ENCODE peak calls at places on chromosomes 7 and 10, in nine cellular contexts. One of them, this sample, is unnamed.

GRCh38 chr7:134374791-134375190 is 58.1 kb upstream of the SLC35B4 start:
- DNase-seq in SK-N-SH: no peak
- DNase-seq in upper lobe of left lung: no peak
- DNase-seq in pancreas: no peak
- DNase-seq in lower lobe of right lung: no peak
- DNase-seq in lung: no peak
- DNase-seq in testis: no peak
- DNase-seq in tibial artery: no peak
- DNase-seq in body of pancreas: no peak
- DNase-seq in this sample: no peak

GRCh38 chr10:127150136-127150535 is 46.3 kb downstream of the INSYN2A start:
- DNase-seq in tibial artery: no peak
- DNase-seq in testis: no peak
- DNase-seq in pancreas: no peak
- DNase-seq in SK-N-SH: no peak
- DNase-seq in lower lobe of right lung: no peak
- DNase-seq in upper lobe of left lung: no peak
- DNase-seq in body of pancreas: no peak
- DNase-seq in lung: no peak
- DNase-seq in this sample: no peak

GRCh38 chr10:93702278-93703001 is at the start of gene FRA10AC1:
- DNase-seq in lower lobe of right lung: peak
- DNase-seq in SK-N-SH: peak
- DNase-seq in lung: peak
- DNase-seq in upper lobe of left lung: peak
- DNase-seq in testis: peak
- DNase-seq in tibial artery: peak
- DNase-seq in pancreas: peak
- DNase-seq in body of pancreas: peak
- DNase-seq in this sample: peak

GRCh38 chr7:99837649-99838361 is 10.0 kb downstream of the CYP3A43 start:
- DNase-seq in lung: no peak
- DNase-seq in pancreas: no peak
- DNase-seq in tibial artery: no peak
- DNase-seq in lower lobe of right lung: no peak
- DNase-seq in SK-N-SH: no peak
- DNase-seq in upper lobe of left lung: no peak
- DNase-seq in testis: no peak
- DNase-seq in body of pancreas: no peak
- DNase-seq in this sample: no peak

GRCh38 chr10:124538669-124539068 is 77.0 kb downstream of the LHPP start:
- DNase-seq in SK-N-SH: no peak
- DNase-seq in pancreas: no peak
- DNase-seq in upper lobe of left lung: no peak
- DNase-seq in tibial artery: no peak
- DNase-seq in lower lobe of right lung: no peak
- DNase-seq in body of pancreas: no peak
- DNase-seq in testis: no peak
- DNase-seq in lung: no peak
- DNase-seq in this sample: no peak

GRCh38 chr10:70578371-70578947 is 24.1 kb downstream of the PRF1 start:
- DNase-seq in lung: no peak
- DNase-seq in body of pancreas: no peak
- DNase-seq in testis: no peak
- DNase-seq in pancreas: no peak
- DNase-seq in upper lobe of left lung: no peak
- DNase-seq in SK-N-SH: no peak
- DNase-seq in lower lobe of right lung: no peak
- DNase-seq in tibial artery: no peak
- DNase-seq in this sample: no peak

GRCh38 chr10:71837085-71837827 is 13.8 kb downstream of the PSAP start:
- DNase-seq in pancreas: no peak
- DNase-seq in SK-N-SH: peak
- DNase-seq in tibial artery: no peak
- DNase-seq in body of pancreas: no peak
- DNase-seq in lower lobe of right lung: no peak
- DNase-seq in testis: no peak
- DNase-seq in lung: no peak
- DNase-seq in upper lobe of left lung: no peak
- DNase-seq in this sample: no peak

GRCh38 chr10:15738237-15738928 is 18.7 kb upstream of the ITGA8 start:
- DNase-seq in tibial artery: no peak
- DNase-seq in upper lobe of left lung: no peak
- DNase-seq in lower lobe of right lung: no peak
- DNase-seq in testis: peak
- DNase-seq in pancreas: no peak
- DNase-seq in body of pancreas: no peak
- DNase-seq in SK-N-SH: no peak
- DNase-seq in lung: no peak
- DNase-seq in this sample: no peak

GRCh38 chr10:98667081-98667480 is 220.3 kb upstream of the HPS1 start:
- DNase-seq in upper lobe of left lung: no peak
- DNase-seq in pancreas: no peak
- DNase-seq in lower lobe of right lung: no peak
- DNase-seq in lung: no peak
- DNase-seq in body of pancreas: no peak
- DNase-seq in SK-N-SH: no peak
- DNase-seq in tibial artery: no peak
- DNase-seq in testis: no peak
- DNase-seq in this sample: no peak

GRCh38 chr10:10687751-10688150 is 329.9 kb upstream of the CELF2 start:
- DNase-seq in tibial artery: no peak
- DNase-seq in pancreas: no peak
- DNase-seq in testis: no peak
- DNase-seq in body of pancreas: no peak
- DNase-seq in SK-N-SH: no peak
- DNase-seq in upper lobe of left lung: no peak
- DNase-seq in lung: no peak
- DNase-seq in lower lobe of right lung: no peak
- DNase-seq in this sample: no peak

GRCh38 chr10:33974976-33975478 is 640.6 kb upstream of the NRP1 start:
- DNase-seq in SK-N-SH: no peak
- DNase-seq in lower lobe of right lung: no peak
- DNase-seq in testis: no peak
- DNase-seq in upper lobe of left lung: no peak
- DNase-seq in pancreas: no peak
- DNase-seq in tibial artery: no peak
- DNase-seq in body of pancreas: peak
- DNase-seq in lung: no peak
- DNase-seq in this sample: no peak

GRCh38 chr7:1087952-1088920 is at the start of gene GPER1:
- DNase-seq in upper lobe of left lung: peak
- DNase-seq in body of pancreas: peak
- DNase-seq in lower lobe of right lung: peak
- DNase-seq in testis: peak
- DNase-seq in lung: peak
- DNase-seq in SK-N-SH: peak
- DNase-seq in tibial artery: peak
- DNase-seq in pancreas: peak
- DNase-seq in this sample: peak

GRCh38 chr10:3239066-3239919 is 66.7 kb upstream of the PITRM1 start:
- DNase-seq in SK-N-SH: peak
- DNase-seq in upper lobe of left lung: peak
- DNase-seq in testis: peak
- DNase-seq in lung: peak
- DNase-seq in lower lobe of right lung: peak
- DNase-seq in tibial artery: peak
- DNase-seq in pancreas: peak
- DNase-seq in body of pancreas: peak
- DNase-seq in this sample: no peak

GRCh38 chr10:88525371-88526079 is 57.6 kb downstream of the RNLS start:
- DNase-seq in SK-N-SH: no peak
- DNase-seq in tibial artery: no peak
- DNase-seq in pancreas: no peak
- DNase-seq in testis: no peak
- DNase-seq in lower lobe of right lung: no peak
- DNase-seq in body of pancreas: peak
- DNase-seq in upper lobe of left lung: no peak
- DNase-seq in lung: peak
- DNase-seq in this sample: no peak

GRCh38 chr7:36760856-36761762 is 36.8 kb upstream of the AOAH start:
- DNase-seq in testis: no peak
- DNase-seq in lung: no peak
- DNase-seq in body of pancreas: no peak
- DNase-seq in SK-N-SH: no peak
- DNase-seq in pancreas: no peak
- DNase-seq in upper lobe of left lung: no peak
- DNase-seq in lower lobe of right lung: no peak
- DNase-seq in tibial artery: no peak
- DNase-seq in this sample: no peak

GRCh38 chr7:27108390-27109127 is 6.1 kb upstream of the HOXA2 start:
- DNase-seq in SK-N-SH: no peak
- DNase-seq in upper lobe of left lung: peak
- DNase-seq in lower lobe of right lung: peak
- DNase-seq in lung: no peak
- DNase-seq in body of pancreas: peak
- DNase-seq in testis: no peak
- DNase-seq in tibial artery: no peak
- DNase-seq in pancreas: no peak
- DNase-seq in this sample: no peak

GRCh38 chr10:95327367-95327766 is 36.6 kb upstream of the PDLIM1 start:
- DNase-seq in lung: peak
- DNase-seq in upper lobe of left lung: no peak
- DNase-seq in tibial artery: peak
- DNase-seq in testis: no peak
- DNase-seq in body of pancreas: peak
- DNase-seq in SK-N-SH: peak
- DNase-seq in pancreas: no peak
- DNase-seq in lower lobe of right lung: peak
- DNase-seq in this sample: no peak

GRCh38 chr10:11331706-11332105 is 279.7 kb downstream of the USP6NL start:
- DNase-seq in SK-N-SH: no peak
- DNase-seq in pancreas: no peak
- DNase-seq in body of pancreas: no peak
- DNase-seq in testis: no peak
- DNase-seq in lung: no peak
- DNase-seq in lower lobe of right lung: no peak
- DNase-seq in tibial artery: no peak
- DNase-seq in upper lobe of left lung: no peak
- DNase-seq in this sample: no peak

DNA sequence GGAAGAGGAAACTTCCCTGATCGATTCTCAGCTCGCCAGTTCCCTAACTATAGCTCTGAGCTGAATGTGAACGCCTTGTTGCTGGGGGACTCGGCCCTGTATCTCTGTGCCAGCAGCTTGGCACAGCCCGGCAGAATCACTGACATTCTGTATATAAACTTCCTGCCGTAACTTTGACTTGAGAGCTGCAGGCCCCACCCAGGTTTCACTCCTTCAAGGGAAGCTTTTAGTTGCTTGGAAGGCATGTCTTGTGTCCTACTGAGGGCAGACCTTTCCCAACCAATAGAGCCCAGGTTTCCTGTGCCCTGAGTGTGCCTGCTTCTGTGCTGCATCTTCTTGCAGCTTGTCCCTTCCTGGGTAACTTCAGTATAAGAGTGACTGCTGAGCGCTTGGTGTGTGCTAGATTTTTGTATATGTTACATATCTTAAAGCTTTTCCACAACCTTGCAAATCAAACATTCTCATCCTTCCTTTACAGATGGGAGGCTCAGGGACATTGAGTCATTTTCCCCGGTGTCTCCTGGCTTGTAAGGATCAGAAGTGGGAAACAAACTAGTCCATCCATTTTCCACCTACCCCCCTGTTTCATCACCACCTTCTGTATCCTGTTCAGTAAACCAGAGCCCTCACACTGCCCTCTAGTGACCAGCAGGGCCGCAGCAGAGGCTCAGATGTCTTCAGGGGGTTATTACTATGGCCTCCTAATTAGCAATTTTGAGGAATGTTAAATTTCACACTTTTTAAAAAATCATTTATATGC is 225.2 kb upstream of the PRSS58 start:
- DNase-seq in lower lobe of right lung: no peak
- DNase-seq in upper lobe of left lung: no peak
- DNase-seq in lung: no peak
- DNase-seq in SK-N-SH: peak
- DNase-seq in tibial artery: peak
- DNase-seq in testis: peak
- DNase-seq in pancreas: no peak
- DNase-seq in body of pancreas: peak
- DNase-seq in this sample: no peak
- TF ChIP-seq CTCF in lower lobe of right lung: peak
- TF ChIP-seq CTCF in upper lobe of left lung: peak
- TF ChIP-seq CTCF in lung: no peak
- TF ChIP-seq CTCF in SK-N-SH: peak
- TF ChIP-seq CTCF in tibial artery: peak
- TF ChIP-seq CTCF in testis: no peak
- TF ChIP-seq CTCF in pancreas: peak
- TF ChIP-seq CTCF in body of pancreas: peak
- TF ChIP-seq CTCF in this sample: peak

DNA sequence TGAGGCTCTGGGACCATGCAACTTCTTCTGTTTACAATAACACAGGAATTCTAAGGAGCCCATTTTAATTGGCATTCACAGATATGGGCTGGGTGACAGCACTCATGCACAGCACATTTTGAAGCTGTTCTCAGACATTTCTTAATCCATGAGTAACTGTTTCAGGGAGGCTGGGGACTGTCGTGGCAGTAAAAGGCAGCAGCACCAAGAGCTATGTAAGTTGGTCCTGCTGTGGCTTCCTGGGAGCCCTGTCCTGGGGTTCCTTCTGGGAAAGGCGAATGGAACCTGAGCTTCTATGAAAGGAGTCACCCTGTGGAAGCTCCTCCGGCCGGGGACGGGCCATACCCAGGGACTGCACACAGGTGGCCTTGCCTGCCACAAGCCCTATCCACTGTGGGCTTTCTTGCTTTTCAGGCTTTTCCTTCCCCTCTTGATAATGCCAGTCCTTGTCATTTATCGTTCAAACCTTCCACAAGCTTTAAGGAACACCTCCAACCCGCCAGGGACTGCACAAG is 40.5 kb downstream of the COBL start:
- DNase-seq in upper lobe of left lung: peak
- DNase-seq in lung: no peak
- DNase-seq in pancreas: no peak
- DNase-seq in SK-N-SH: no peak
- DNase-seq in body of pancreas: no peak
- DNase-seq in lower lobe of right lung: no peak
- DNase-seq in testis: no peak
- DNase-seq in tibial artery: no peak
- DNase-seq in this sample: no peak
- H3K27ac ChIP-seq in upper lobe of left lung: no peak
- H3K27ac ChIP-seq in lung: no peak
- H3K27ac ChIP-seq in pancreas: no peak
- H3K27ac ChIP-seq in SK-N-SH: no peak
- H3K27ac ChIP-seq in body of pancreas: no peak
- H3K27ac ChIP-seq in lower lobe of right lung: no peak
- H3K27ac ChIP-seq in testis: no peak
- H3K27ac ChIP-seq in tibial artery: no peak
- H3K27ac ChIP-seq in this sample: no peak

GRCh38 chr10:125639846-125640245 is 43.1 kb downstream of the TEX36 start:
- DNase-seq in upper lobe of left lung: no peak
- DNase-seq in SK-N-SH: no peak
- DNase-seq in body of pancreas: no peak
- DNase-seq in tibial artery: no peak
- DNase-seq in pancreas: no peak
- DNase-seq in testis: no peak
- DNase-seq in lung: no peak
- DNase-seq in lower lobe of right lung: no peak
- DNase-seq in this sample: no peak
- H3K4me3 ChIP-seq in upper lobe of left lung: no peak
- H3K4me3 ChIP-seq in SK-N-SH: no peak
- H3K4me3 ChIP-seq in body of pancreas: no peak
- H3K4me3 ChIP-seq in tibial artery: no peak
- H3K4me3 ChIP-seq in pancreas: no peak
- H3K4me3 ChIP-seq in testis: no peak
- H3K4me3 ChIP-seq in lung: no peak
- H3K4me3 ChIP-seq in lower lobe of right lung: no peak
- H3K4me3 ChIP-seq in this sample: no peak

GRCh38 chr7:80098795-80099194 is 35.8 kb upstream of the GNAI1 start:
- DNase-seq in tibial artery: no peak
- DNase-seq in lower lobe of right lung: no peak
- DNase-seq in pancreas: no peak
- DNase-seq in lung: no peak
- DNase-seq in SK-N-SH: peak
- DNase-seq in body of pancreas: no peak
- DNase-seq in testis: no peak
- DNase-seq in upper lobe of left lung: no peak
- DNase-seq in this sample: no peak
- TF ChIP-seq CTCF in tibial artery: no peak
- TF ChIP-seq CTCF in lower lobe of right lung: no peak
- TF ChIP-seq CTCF in pancreas: no peak
- TF ChIP-seq CTCF in lung: no peak
- TF ChIP-seq CTCF in SK-N-SH: peak
- TF ChIP-seq CTCF in body of pancreas: peak
- TF ChIP-seq CTCF in testis: no peak
- TF ChIP-seq CTCF in upper lobe of left lung: no peak
- TF ChIP-seq CTCF in this sample: no peak

This sample was measured in coronary artery.